ENCODE peak calls at places on chromosomes 5 and 9, in six cellular contexts. C is iPS-NIHi11, A is NCI-H82, R is GM20000, N is A172, B is T-helper 17 cell. D is an unnamed sample.

GRCh38 chr9:21102311-21102710 is 24.6 kb upstream of the IFNB1 start:
- DNase-seq in C (no peak), A (no peak), N (no peak), R (no peak), B (no peak), D (no peak)

GRCh38 chr9:712643-713042 is 128.9 kb upstream of the DMRT1 start:
- DNase-seq in B (no peak), R (no peak), A (no peak), C (no peak), N (no peak), D (no peak)

GRCh38 chr5:40945111-40945510 is 35.8 kb downstream of the C7 start:
- DNase-seq in N (no peak), C (no peak), A (no peak), B (no peak), R (no peak), D (no peak)

GRCh38 chr9:98401140-98402025 is 145.9 kb upstream of the TBC1D2 start:
- DNase-seq in B (no peak), N (no peak), R (no peak), A (peak), C (no peak), D (no peak)

GRCh38 chr5:83375049-83375710 is 96.4 kb upstream of the VCAN start:
- DNase-seq in R (no peak), B (no peak), A (no peak), N (no peak), C (no peak), D (no peak)

GRCh38 chr5:7897014-7897600 is 28.2 kb downstream of the MTRR start:
- DNase-seq in B (no peak), C (peak), N (peak), A (peak), R (no peak), D (no peak)

GRCh38 chr5:133365326-133365725 is 247.0 kb downstream of the FSTL4 start:
- DNase-seq in C (peak), A (peak), B (no peak), R (no peak), N (no peak), D (no peak)

GRCh38 chr9:14722391-14723035 is at the start of gene CER1:
- DNase-seq in A (no peak), B (no peak), N (no peak), C (peak), R (no peak), D (no peak)

GRCh38 chr5:119582987-119583386 is 46.4 kb upstream of the FAM170A start:
- DNase-seq in R (no peak), N (no peak), A (no peak), B (no peak), C (peak), D (no peak)

GRCh38 chr9:126327016-126327749 is 554 bp downstream of the MVB12B start:
- DNase-seq in N (peak), R (peak), A (peak), B (peak), C (peak), D (no peak)

GRCh38 chr9:133715866-133716563 is 22.1 kb downstream of the SARDH start:
- DNase-seq in B (no peak), N (peak), A (peak), C (peak), R (no peak), D (no peak)

GRCh38 chr5:93735378-93735777 is 6.0 kb downstream of the POU5F2 start:
- DNase-seq in N (no peak), A (peak), C (no peak), R (no peak), B (no peak), D (no peak)

GRCh38 chr9:93657331-93658111 is 81.1 kb downstream of the PHF2 start:
- DNase-seq in A (no peak), R (no peak), N (no peak), B (peak), C (no peak), D (no peak)

GRCh38 chr9:135926402-135927194 is 19.3 kb upstream of the CAMSAP1 start:
- DNase-seq in A (no peak), C (no peak), R (no peak), B (peak), N (peak), D (peak)

GRCh38 chr9:2261421-2262103 is 246.4 kb downstream of the SMARCA2 start:
- DNase-seq in N (no peak), R (no peak), C (no peak), A (no peak), B (no peak), D (no peak)

GRCh38 chr5:90475436-90475980 is 844 bp downstream of the POLR3G start:
- DNase-seq in R (no peak), B (no peak), N (no peak), C (no peak), A (peak), D (no peak)

GRCh38 chr5:132056610-132057497 is 3.6 kb upstream of the IL3 start:
- DNase-seq in C (peak), B (no peak), R (no peak), N (no peak), A (no peak), D (peak)

GRCh38 chr5:58258984-58259684 is 200.8 kb downstream of the PLK2 start:
- DNase-seq in R (no peak), C (no peak), N (peak), B (no peak), A (no peak), D (no peak)

GRCh38 chr9:84573098-84573497 is 96.4 kb upstream of the NTRK2 start:
- DNase-seq in B (no peak), R (no peak), A (no peak), C (peak), N (no peak), D (no peak)

GRCh38 chr5:158860706-158861105 is 239.0 kb downstream of the EBF1 start:
- DNase-seq in A (no peak), B (no peak), C (no peak), R (no peak), N (no peak), D (no peak)

GRCh38 chr9:21559402-21560280 is 77.5 kb upstream of the IFNE start:
- DNase-seq in A (peak), B (peak), R (peak), C (peak), N (no peak), D (peak)

GRCh38 chr5:127934791-127935256 is 148.7 kb upstream of the SLC12A2 start:
- DNase-seq in B (no peak), C (peak), N (peak), A (peak), R (no peak), D (no peak)

GRCh38 chr5:137073192-137073591 is 425.9 kb downstream of the SPOCK1 start:
- DNase-seq in B (no peak), R (no peak), N (peak), C (no peak), A (no peak), D (no peak)

GRCh38 chr5:135458356-135458755 is 6.2 kb upstream of the TIFAB start:
- DNase-seq in B (no peak), N (no peak), C (no peak), R (no peak), A (no peak), D (no peak)